ENCODE peak calls at places on chromosomes 5 and 9, in four cellular contexts. E, M, B and T are unnamed samples.

GRCh38 chr5:8943301-8943700 is 602.6 kb downstream of the SEMA5A start:
- DNase-seq in E (no peak), M (no peak), B (no peak), T (no peak)

GRCh38 chr9:71253021-71253420 is 131.6 kb upstream of the TRPM3 start:
- DNase-seq in E (no peak), M (no peak), B (no peak), T (no peak)

GRCh38 chr5:156716981-156717380 is 133.1 kb upstream of the PPP1R2B start:
- DNase-seq in E (no peak), M (no peak), B (no peak), T (no peak)

GRCh38 chr9:61674465-61674864 is 484.6 kb downstream of the SPATA31A7 start:
- DNase-seq in E (no peak), M (no peak), B (no peak), T (no peak)

GRCh38 chr5:173232499-173233346 is 2.3 kb downstream of the NKX2-5 start:
- DNase-seq in E (no peak), M (no peak), B (no peak), T (no peak)

GRCh38 chr5:132779961-132780360 is 2.9 kb upstream of the SEPTIN8 start:
- DNase-seq in E (no peak), M (no peak), B (no peak), T (no peak)

GRCh38 chr9:91995000-91995399 is 45.0 kb upstream of the ROR2 start:
- DNase-seq in E (no peak), M (no peak), B (no peak), T (no peak)

GRCh38 chr5:69512740-69513260 is 20.2 kb downstream of the OCLN start:
- DNase-seq in E (no peak), M (no peak), B (no peak), T (no peak)

GRCh38 chr5:105544300-105544699 is 1981.7 kb upstream of the NUDT12 start:
- DNase-seq in E (no peak), M (no peak), B (no peak), T (no peak)

GRCh38 chr9:100354121-100354800 is 1.5 kb upstream of the TEX10 start:
- DNase-seq in E (no peak), M (no peak), B (no peak), T (peak)

GRCh38 chr5:37871023-37871815 is 31.4 kb upstream of the GDNF start:
- DNase-seq in E (no peak), M (no peak), B (no peak), T (no peak)

GRCh38 chr5:154355141-154355611 is 90.6 kb upstream of the SAP30L start:
- DNase-seq in E (no peak), M (no peak), B (no peak), T (no peak)

GRCh38 chr5:141969783-141970741 is 1.2 kb downstream of the RNF14 start:
- DNase-seq in E (no peak), M (no peak), B (no peak), T (peak)

GRCh38 chr5:151200913-151201445 is 22.9 kb downstream of the CCDC69 start:
- DNase-seq in E (no peak), M (no peak), B (no peak), T (no peak)

GRCh38 chr9:109961579-109961978 is 181.6 kb downstream of the PALM2AKAP2 start:
- DNase-seq in E (no peak), M (no peak), B (no peak), T (no peak)

GRCh38 chr9:121349009-121349408 is 21.0 kb downstream of the STOM start:
- DNase-seq in E (no peak), M (no peak), B (no peak), T (no peak)

GRCh38 chr5:42573386-42573785 is 150.1 kb downstream of the GHR start:
- DNase-seq in E (no peak), M (no peak), B (no peak), T (no peak)